ENCODE peak calls at places on chromosomes 7 and 10, in four cellular contexts. Q is HCT116, T is OCI-LY7, A is GM23338. U is an unnamed sample. For H3K9me2, the result is how much of the 10 kb centered on the place peaks cover.

GRCh38 chr10:46216836-46217748 is 69.7 kb upstream of the ANTXRL start:
- DNase-seq in A (no peak), Q (no peak), T (no peak), U (no peak)

GRCh38 chr7:105497016-105497415 is 25.1 kb downstream of the PUS7 start:
- DNase-seq in A (no peak), T (no peak), Q (no peak), U (no peak)

GRCh38 chr10:51607436-51607835 is 92.0 kb downstream of the CSTF2T start:
- DNase-seq in A (no peak), T (no peak), Q (no peak), U (no peak)

GRCh38 chr10:23610626-23611307 is 171.9 kb downstream of the OTUD1 start:
- DNase-seq in T (no peak), A (no peak), Q (no peak), U (no peak)

GRCh38 chr10:21349912-21350286 is 175.6 kb downstream of the SKIDA1 start:
- DNase-seq in Q (no peak), T (no peak), A (no peak), U (no peak)

GRCh38 chr10:24762966-24763623 is 39.4 kb upstream of the ARHGAP21 start:
- DNase-seq in Q (no peak), A (peak), T (no peak), U (no peak)

GRCh38 chr7:51019231-51019844 is 236.6 kb upstream of the GRB10 start:
- DNase-seq in Q (no peak), A (no peak), T (no peak), U (no peak)

GRCh38 chr10:101258179-101258885 is 29.1 kb upstream of the LBX1 start:
- DNase-seq in A (peak), Q (peak), T (peak), U (peak)

GRCh38 chr7:64885520-64886240 is 17.4 kb upstream of the ZNF273 start:
- DNase-seq in A (no peak), T (no peak), Q (no peak), U (no peak)

GRCh38 chr7:48872548-48872947 is 51.8 kb upstream of the CDC14C start:
- DNase-seq in Q (no peak), T (no peak), A (no peak), U (no peak)

GRCh38 chr7:66353547-66353946 is 148.4 kb downstream of the TPST1 start:
- DNase-seq in T (no peak), A (no peak), Q (no peak), U (no peak)

GRCh38 chr10:16779375-16779774 is 37.8 kb downstream of the RSU1 start:
- DNase-seq in A (no peak), Q (no peak), T (no peak), U (no peak)

DNA sequence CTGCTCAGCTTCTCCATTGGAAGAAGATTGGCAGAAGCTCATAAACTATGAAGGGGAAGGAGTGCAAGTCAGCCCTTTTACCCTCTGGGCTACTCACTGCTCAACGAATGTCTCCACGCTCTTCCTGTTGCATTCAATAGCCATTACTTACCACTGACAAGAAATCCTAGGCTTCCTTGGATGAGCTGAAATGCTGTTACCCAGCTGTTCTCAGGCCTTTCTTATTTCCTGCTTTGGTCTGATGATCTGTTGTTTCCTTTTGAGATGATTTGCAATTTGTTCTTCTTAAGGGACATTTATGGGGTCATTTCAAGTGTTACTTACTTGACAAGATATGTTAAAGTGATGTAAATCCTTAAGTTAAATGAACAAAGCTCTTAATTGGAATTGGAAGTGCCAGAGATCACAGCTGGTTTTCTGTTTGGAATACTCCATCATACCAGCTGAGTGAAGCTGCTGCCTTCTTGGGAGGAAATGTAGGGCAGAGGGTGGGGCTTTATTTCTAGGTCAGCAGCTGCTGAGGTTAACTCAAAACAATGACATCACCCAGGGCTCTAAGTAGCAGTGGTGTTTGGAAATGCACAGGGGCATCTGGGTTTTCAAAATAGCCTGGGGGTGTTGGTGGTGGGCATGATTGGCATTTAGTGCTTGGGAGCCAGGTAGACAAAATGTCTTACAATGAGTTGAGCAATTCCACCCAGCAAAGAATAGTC is 169.9 kb downstream of the PRKCQ start:
- DNase-seq in Q (no peak), A (peak), T (no peak), U (no peak)
- H3K27ac ChIP-seq in Q (no peak), A (no peak), T (no peak), U (no peak)

DNA sequence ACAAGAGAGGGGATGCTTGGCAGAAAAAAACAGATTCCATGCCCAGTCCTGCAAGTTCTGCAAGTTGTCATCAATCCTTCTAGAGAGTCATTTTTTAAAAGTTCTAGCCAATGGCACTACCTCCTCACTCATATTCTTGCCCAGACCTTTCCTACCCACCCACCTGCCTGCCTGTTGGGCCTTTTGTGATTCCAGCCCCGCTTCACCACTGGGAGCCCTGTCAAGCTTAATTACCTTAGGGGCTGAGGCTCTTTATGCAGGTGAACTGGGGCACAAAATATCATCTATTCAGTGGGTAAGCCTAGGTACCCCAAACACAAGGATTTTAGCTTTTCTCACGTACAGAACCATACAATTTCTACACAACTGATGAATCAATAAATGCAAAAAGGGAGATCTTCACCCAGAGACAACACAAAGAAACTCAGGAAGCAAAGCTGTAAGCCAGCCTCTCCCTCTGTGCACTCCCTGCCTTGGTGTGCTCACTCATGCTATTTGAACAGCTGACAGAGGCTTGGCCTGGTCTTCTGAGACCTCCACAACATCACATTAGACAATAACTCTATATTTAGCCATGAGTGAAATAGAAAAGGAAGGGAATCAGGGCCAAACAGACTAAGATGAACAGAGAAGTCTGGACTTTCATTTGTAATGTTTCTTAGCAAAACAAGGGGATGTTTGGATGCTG is 222.6 kb downstream of the HTR7 start:
- DNase-seq in T (no peak), Q (no peak), A (peak), U (no peak)
- H3K9me2 ChIP-seq in T (under half), Q (under half), A (under half), U (under half)

DNA sequence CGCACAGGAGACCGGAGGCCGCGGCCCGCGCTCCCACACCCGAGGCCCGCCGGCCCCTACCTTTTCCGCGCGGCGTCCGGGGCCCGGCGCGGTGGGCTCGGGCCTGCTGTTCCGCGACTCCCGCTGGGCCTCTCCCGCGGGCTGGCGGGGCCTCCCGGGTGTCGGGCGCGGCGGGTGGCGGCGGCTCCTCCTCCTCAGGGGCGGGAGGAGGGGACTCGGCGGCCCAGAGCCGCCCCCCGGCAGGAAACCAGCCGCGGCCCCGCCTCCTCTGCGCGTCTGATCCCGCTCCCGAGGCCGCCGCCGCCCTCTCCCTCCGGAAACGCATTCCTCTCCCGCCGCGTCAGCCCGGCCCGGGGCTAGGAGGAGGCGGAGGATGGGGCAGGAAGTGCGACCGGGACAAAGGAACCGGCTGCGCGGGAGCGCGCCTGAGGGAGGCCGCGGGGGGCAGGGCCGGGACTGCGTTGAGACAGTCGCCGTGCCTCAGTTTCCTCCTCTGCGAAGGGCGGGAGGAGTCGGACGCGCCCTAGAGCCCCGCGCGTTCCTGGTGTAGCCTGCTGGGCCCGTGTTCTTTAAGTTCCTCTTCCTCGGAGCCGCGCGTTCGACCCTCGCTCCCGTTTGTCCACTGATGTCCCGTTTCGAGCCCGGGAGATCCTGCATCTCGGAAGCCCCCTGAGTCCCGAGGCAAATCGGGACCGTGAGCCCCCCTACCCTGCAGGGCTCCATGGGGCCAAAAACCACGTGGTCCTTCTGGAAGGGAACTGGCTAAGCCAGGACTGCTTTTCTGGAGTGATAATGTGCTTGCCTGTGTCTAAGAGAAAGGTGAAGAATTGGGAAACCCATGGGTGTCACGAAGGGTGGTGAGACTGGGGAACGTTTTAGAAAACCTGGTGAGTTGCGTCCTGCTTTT is at the start of gene ITGB1:
- DNase-seq in A (peak), Q (peak), T (peak), U (peak)
- H3K27ac ChIP-seq in A (peak), Q (peak), T (peak), U (peak)

GRCh38 chr10:130497056-130498010 is 361.1 kb downstream of the GLRX3 start:
- DNase-seq in Q (no peak), T (no peak), A (no peak), U (no peak)
- H3K9me2 ChIP-seq in Q (under half), T (under half), A (under half), U (under half)

GRCh38 chr10:73043766-73044377 is 52.8 kb downstream of the P4HA1 start:
- DNase-seq in A (peak), Q (no peak), T (no peak), U (no peak)

GRCh38 chr10:73043319-73043718 is 53.3 kb downstream of the P4HA1 start:
- DNase-seq in T (no peak), Q (no peak), A (peak), U (no peak)

GRCh38 chr10:73042130-73042529 is 54.5 kb downstream of the P4HA1 start:
- DNase-seq in A (no peak), Q (no peak), T (no peak), U (no peak)

GRCh38 chr10:73044378-73045285 is 52.0 kb downstream of the P4HA1 start:
- DNase-seq in T (no peak), Q (no peak), A (peak), U (no peak)

GRCh38 chr10:73039635-73040034 is 57.0 kb downstream of the P4HA1 start:
- DNase-seq in T (no peak), Q (no peak), A (no peak), U (no peak)
- H3K27ac ChIP-seq in T (no peak), Q (no peak), A (no peak), U (no peak)

U was measured in Karpas-422.